ENCODE peak calls at places on chromosomes 16 and 17, in six cellular contexts. Z is amniotic epithelial cell, O is T-helper 2 cell, H is GM12891, T is pancreas, Q is heart right ventricle. F is an unnamed sample.

GRCh38 chr16:57264950-57265371 is 19.5 kb downstream of the PLLP start:
- DNase-seq in Q (no peak), T (peak; percentile 95), H (no peak), Z (no peak), O (no peak), F (no peak)

GRCh38 chr16:46573008-46573833 is 48.0 kb downstream of the SHCBP1 start:
- DNase-seq in T (no peak), Z (peak; percentile 44), H (no peak), Q (no peak), O (no peak), F (no peak)

GRCh38 chr16:57538235-57538711 is 1.9 kb upstream of the CCDC102A start:
- DNase-seq in Z (no peak), Q (peak; percentile 1), O (no peak), T (no peak), H (no peak), F (no peak)

GRCh38 chr16:66224636-66225035 is 141.9 kb upstream of the CDH5 start:
- DNase-seq in Z (no peak), T (no peak), H (no peak), Q (no peak), O (no peak), F (no peak)

GRCh38 chr16:4696172-4696904 is 3.0 kb downstream of the NUDT16L1 start:
- DNase-seq in H (no peak), O (no peak), Q (no peak), Z (no peak), T (no peak), F (no peak)

GRCh38 chr16:29114476-29115012 is 129.7 kb downstream of the LAT start:
- DNase-seq in Q (no peak), H (no peak), O (no peak), T (no peak), Z (no peak), F (no peak)

GRCh38 chr16:76194621-76195015 is 82.6 kb upstream of the CNTNAP4 start:
- DNase-seq in Z (peak; percentile 39), O (no peak), Q (no peak), H (no peak), T (no peak), F (no peak)

GRCh38 chr17:45320349-45320930 is 3.6 kb upstream of the MAP3K14 start:
- DNase-seq in T (no peak), Z (no peak), O (no peak), Q (no peak), H (no peak), F (no peak)

GRCh38 chr17:385195-385835 is 32.7 kb upstream of the RPH3AL start:
- DNase-seq in Z (no peak), Q (peak; percentile 81), O (no peak), H (peak; percentile 45), T (peak; percentile 83), F (no peak)

GRCh38 chr16:31860508-31860907 is 13.1 kb upstream of the ZNF267 start:
- DNase-seq in T (no peak), O (no peak), Z (no peak), Q (no peak), H (no peak), F (no peak)

GRCh38 chr17:48441231-48441711 is 11.3 kb upstream of the SKAP1 start:
- DNase-seq in H (no peak), O (no peak), T (no peak), Z (no peak), Q (no peak), F (no peak)